ENCODE peak calls at places on chromosomes 16 and 17, in five cellular contexts. B is HTR-8/SVneo, L is EL, R is LoVo, N is AG09309. E is an unnamed sample.

GRCh38 chr17:491086-492014 is 138.7 kb upstream of the RPH3AL start:
- DNase-seq in L (peak; percentile 81), R (no peak), N (no peak), B (peak; percentile 50), E (peak; percentile 68)

GRCh38 chr16:48505705-48506104 is 104.3 kb downstream of the N4BP1 start:
- DNase-seq in B (no peak), L (no peak), R (no peak), N (no peak), E (no peak)

GRCh38 chr17:82871056-82871775 is 31.4 kb upstream of the ZNF750 start:
- DNase-seq in R (no peak), L (no peak), N (no peak), B (no peak), E (no peak)

GRCh38 chr17:4998666-4999428 is 1.1 kb downstream of the KIF1C start:
- DNase-seq in L (no peak), B (peak; percentile 37), N (no peak), R (peak; percentile 12), E (no peak)

GRCh38 chr16:49556252-49557069 is 182.9 kb downstream of the C16orf78 start:
- DNase-seq in B (no peak), N (no peak), L (no peak), R (no peak), E (peak; percentile 66)

GRCh38 chr17:17414316-17414937 is 62.4 kb upstream of the MED9 start:
- DNase-seq in L (peak; percentile 61), R (no peak), B (no peak), N (no peak), E (no peak)

GRCh38 chr17:34895388-34895787 is 65.9 kb downstream of the CCT6B start:
- DNase-seq in N (no peak), B (no peak), R (no peak), L (no peak), E (no peak)

GRCh38 chr17:65515959-65516948 is 45.2 kb downstream of the AXIN2 start:
- DNase-seq in L (no peak), R (peak; percentile 69), B (no peak), N (no peak), E (no peak)

GRCh38 chr17:31467502-31468256 is 76.2 kb downstream of the RAB11FIP4 start:
- DNase-seq in N (no peak), R (no peak), B (no peak), L (no peak), E (no peak)

GRCh38 chr17:81712468-81713003 is 452 bp downstream of the SLC25A10 start:
- DNase-seq in R (peak; percentile 38), L (peak; percentile 45), N (no peak), B (no peak), E (no peak)

GRCh38 chr16:86101135-86101911 is 202.4 kb downstream of the IRF8 start:
- DNase-seq in R (no peak), L (no peak), N (no peak), B (no peak), E (no peak)

GRCh38 chr17:39787038-39787437 is 49.3 kb downstream of the GRB7 start:
- DNase-seq in B (no peak), N (no peak), L (no peak), R (no peak), E (no peak)

GRCh38 chr16:22213801-22214200 is 7.7 kb downstream of the EEF2K start:
- DNase-seq in B (no peak), R (no peak), N (no peak), L (no peak), E (no peak)

GRCh38 chr16:80233097-80233835 is 307.5 kb upstream of the DYNLRB2 start:
- DNase-seq in L (no peak), N (no peak), B (no peak), R (no peak), E (no peak)

GRCh38 chr17:40122944-40123810 is 1.4 kb downstream of the MSL1 start:
- DNase-seq in L (peak; percentile 55), R (peak; percentile 37), B (no peak), N (no peak), E (peak; percentile 52)

GRCh38 chr16:735982-736453 is 4.8 kb downstream of the CIAO3 start:
- DNase-seq in L (no peak), R (no peak), N (no peak), B (no peak), E (no peak)

GRCh38 chr17:75813081-75814020 is 28.7 kb downstream of the UNK start:
- DNase-seq in N (no peak), R (no peak), L (no peak), B (no peak), E (no peak)

GRCh38 chr16:919658-920631 is 50.8 kb downstream of the LMF1 start:
- DNase-seq in L (peak; percentile 43), R (no peak), B (no peak), N (peak; percentile 14), E (no peak)

GRCh38 chr17:83148317-83149044 is 69.1 kb downstream of the METRNL start:
- DNase-seq in R (no peak), B (no peak), N (no peak), L (no peak), E (no peak)

E was measured in A673.